ENCODE peak calls at places on chromosomes 3 and 15, in eight cellular contexts. G, H, T, O, J, S, K and R are unnamed samples.

GRCh38 chr3:168457973-168458539 is 362.3 kb upstream of the GOLIM4 start:
- DNase-seq in S (no peak), H (no peak), O (no peak), T (no peak), K (no peak), J (no peak), G (no peak), R (no peak)

GRCh38 chr3:42891042-42891441 is 14.9 kb upstream of the ZNF662 start:
- DNase-seq in T (no peak), S (no peak), K (no peak), H (no peak), O (no peak), G (no peak), J (no peak), R (no peak)

GRCh38 chr3:137647179-137647578 is 116.9 kb upstream of the SOX14 start:
- DNase-seq in S (no peak), J (no peak), K (no peak), O (no peak), T (no peak), H (no peak), G (no peak), R (no peak)

GRCh38 chr3:10248984-10249748 is 907 bp downstream of the TATDN2 start:
- DNase-seq in H (peak; percentile 44), G (peak; percentile 29), J (no peak), K (peak; percentile 70), T (peak; percentile 14), S (peak; percentile 77), O (no peak), R (no peak)

GRCh38 chr3:28328188-28329151 is 20.1 kb upstream of the ZCWPW2 start:
- DNase-seq in K (peak; percentile 34), J (no peak), O (no peak), S (no peak), T (peak; percentile 16), H (no peak), G (no peak), R (no peak)

GRCh38 chr3:152558386-152558785 is 276.5 kb upstream of the P2RY1 start:
- DNase-seq in O (no peak), H (no peak), K (no peak), G (no peak), T (no peak), S (no peak), J (no peak), R (no peak)

GRCh38 chr3:33184863-33185262 is 33.7 kb downstream of the SUSD5 start:
- DNase-seq in O (no peak), J (peak; percentile 70), G (no peak), K (no peak), H (no peak), T (no peak), S (no peak), R (no peak)

GRCh38 chr3:133448478-133449122 is 48.7 kb downstream of the BFSP2 start:
- DNase-seq in S (no peak), O (no peak), G (no peak), J (no peak), H (peak; percentile 53), K (no peak), T (no peak), R (no peak)

GRCh38 chr3:104132566-104132997 is 1234.1 kb upstream of the ALCAM start:
- DNase-seq in O (no peak), K (no peak), G (no peak), S (no peak), T (no peak), J (no peak), H (no peak), R (no peak)

GRCh38 chr3:171747223-171747920 is 62.9 kb downstream of the PLD1 start:
- DNase-seq in O (no peak), H (no peak), S (no peak), K (no peak), T (no peak), G (no peak), J (no peak), R (no peak)

GRCh38 chr15:29740692-29741311 is 81.5 kb downstream of the TJP1 start:
- DNase-seq in O (no peak), K (no peak), T (peak; percentile 61), S (no peak), H (no peak), J (peak; percentile 8), G (no peak), R (no peak)

GRCh38 chr3:83890039-83890762 is 1068.6 kb upstream of the CADM2 start:
- DNase-seq in H (no peak), K (no peak), S (no peak), J (no peak), T (no peak), O (no peak), G (no peak), R (no peak)

GRCh38 chr3:196357905-196358304 is 19.7 kb upstream of the TM4SF19 start:
- DNase-seq in T (no peak), S (no peak), H (no peak), O (no peak), K (no peak), J (no peak), G (no peak), R (no peak)

GRCh38 chr3:18501679-18502343 is 76.7 kb upstream of the SATB1 start:
- DNase-seq in J (no peak), H (no peak), G (no peak), O (no peak), K (no peak), S (no peak), T (no peak), R (no peak)

GRCh38 chr3:98821072-98821471 is 57.9 kb downstream of the ST3GAL6 start:
- DNase-seq in S (no peak), O (no peak), K (no peak), H (no peak), T (no peak), J (no peak), G (no peak), R (no peak)

GRCh38 chr15:47194718-47195117 is 522.6 kb upstream of the SEMA6D start:
- DNase-seq in G (no peak), O (no peak), K (no peak), S (no peak), H (no peak), J (peak; percentile 5), T (peak; percentile 10), R (no peak)

GRCh38 chr3:195240171-195240701 is 30.7 kb downstream of the XXYLT1 start:
- DNase-seq in H (no peak), K (no peak), S (peak; percentile 80), J (peak; percentile 20), G (peak; percentile 76), O (no peak), T (no peak), R (no peak)

GRCh38 chr15:98649621-98649995 is 1.3 kb downstream of the IGF1R start:
- DNase-seq in J (no peak), H (peak; percentile 52), S (peak; percentile 74), O (peak; percentile 53), G (peak; percentile 33), K (no peak), T (no peak), R (no peak)

GRCh38 chr3:137035631-137036030 is 77.8 kb downstream of the IL20RB start:
- DNase-seq in J (peak; percentile 33), G (no peak), K (peak; percentile 40), T (peak; percentile 21), O (no peak), H (no peak), S (no peak), R (no peak)

DNA sequence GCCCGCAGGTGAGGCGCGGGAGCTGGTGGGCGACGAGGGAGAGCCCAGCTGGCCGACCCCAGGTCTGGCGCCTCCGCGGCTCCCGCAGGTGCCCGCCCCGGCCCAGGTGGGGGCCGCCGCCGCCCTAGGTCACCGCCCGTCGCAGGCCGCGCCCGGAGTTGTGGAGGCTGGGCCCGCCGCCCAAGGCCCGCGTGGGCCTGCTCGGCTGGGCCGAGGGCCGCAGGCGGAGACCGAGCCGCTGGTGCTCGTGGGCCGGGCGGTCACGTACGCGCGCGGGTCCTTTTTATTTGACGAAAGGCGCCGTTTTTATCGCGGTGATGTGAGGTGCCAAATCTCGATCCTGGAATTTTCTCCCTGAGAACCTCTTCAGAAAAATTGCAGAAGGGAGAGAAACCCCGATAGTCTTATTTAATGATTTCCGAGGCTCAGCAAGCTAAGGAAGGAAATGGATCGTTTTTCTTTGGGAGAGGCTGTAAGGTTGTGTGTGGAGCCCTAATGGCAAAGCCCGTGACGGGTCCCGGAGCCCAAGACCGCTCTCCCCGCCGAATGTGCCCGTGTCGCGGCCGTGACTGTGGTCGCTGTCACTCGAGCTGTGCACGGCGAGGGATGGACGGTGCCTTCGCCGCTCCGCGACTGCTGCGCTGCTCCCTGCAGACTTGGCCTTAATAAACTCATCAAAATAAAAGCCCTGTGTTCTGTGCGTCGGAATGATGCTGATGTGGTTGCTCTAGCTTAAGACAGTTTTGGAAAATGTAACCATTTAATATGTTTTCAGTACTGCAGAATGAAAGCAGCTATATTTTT is 603 bp downstream of the APPL1 start:
- DNase-seq in G (peak; percentile 39), K (peak; percentile 48), H (peak; percentile 54), O (peak; percentile 50), S (peak; percentile 72), J (no peak), T (peak; percentile 26), R (no peak)
- TF ChIP-seq EP300 in G (no peak), K (no peak), H (no peak), O (no peak), S (no peak), J (no peak), T (no peak), R (peak; percentile 74)

DNA sequence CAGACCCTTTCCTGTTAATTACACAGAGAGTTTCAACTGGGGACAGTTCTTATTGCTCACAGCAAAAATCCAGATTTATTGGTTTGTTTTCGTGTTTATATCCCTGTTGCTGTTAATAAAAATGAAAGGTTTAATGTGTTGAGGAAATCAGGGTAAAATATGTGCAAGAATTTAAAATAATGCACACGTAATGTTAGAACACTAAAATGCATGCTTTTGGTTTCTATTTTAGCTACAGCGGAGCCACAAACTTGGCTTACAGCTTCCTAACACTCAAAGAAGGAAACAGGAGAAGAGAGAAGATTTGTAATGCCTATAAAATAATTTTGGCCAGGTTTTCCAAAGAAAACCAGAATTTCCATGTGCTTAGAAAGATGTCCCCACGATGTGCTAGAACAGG is 62.7 kb downstream of the CASR start:
- DNase-seq in O (no peak), S (no peak), H (no peak), K (no peak), G (no peak), T (no peak), J (no peak), R (no peak)
- TF ChIP-seq EP300 in O (no peak), S (no peak), H (no peak), K (no peak), G (no peak), T (no peak), J (no peak), R (no peak)

GRCh38 chr3:7371693-7372572 is 511.0 kb downstream of the GRM7 start:
- DNase-seq in J (no peak), S (no peak), G (no peak), O (no peak), H (no peak), K (no peak), T (no peak), R (no peak)

GRCh38 chr3:7368597-7368996 is 507.7 kb downstream of the GRM7 start:
- DNase-seq in H (no peak), S (no peak), K (no peak), G (no peak), T (no peak), J (no peak), O (no peak), R (no peak)

GRCh38 chr3:7367968-7368367 is 507.1 kb downstream of the GRM7 start:
- DNase-seq in J (no peak), S (no peak), K (no peak), H (no peak), G (no peak), O (no peak), T (no peak), R (no peak)
- TF ChIP-seq EP300 in J (no peak), S (no peak), K (no peak), H (no peak), G (no peak), O (no peak), T (no peak), R (no peak)

GRCh38 chr3:126113733-126114132 is 29.8 kb upstream of the SLC41A3 start:
- DNase-seq in T (peak; percentile 6), S (peak; percentile 58), K (peak; percentile 3), O (no peak), H (peak; percentile 3), J (no peak), G (no peak), R (no peak)
- TF ChIP-seq EP300 in T (no peak), S (no peak), K (no peak), O (no peak), H (no peak), J (no peak), G (no peak), R (no peak)